ENCODE peak calls at places on chromosome 3, in nine cellular contexts. J is brain microvascular endothelial cell, D is neural progenitor cell, Z is IMR-90, H is tibial artery, Q is psoas muscle, A is adrenal gland, T is GM12878, L is right cardiac atrium. I is an unnamed sample.

GRCh38 chr3:188523291-188523690 is 369.3 kb downstream of the LPP start:
- DNase-seq in J (no peak), D (no peak), Z (no peak), H (no peak), Q (no peak), A (no peak), T (no peak), L (no peak), I (no peak)

GRCh38 chr3:123778991-123779622 is 105.0 kb downstream of the MYLK start:
- DNase-seq in J (no peak), D (no peak), Z (no peak), H (peak; percentile 77), Q (no peak), A (no peak), T (no peak), L (no peak), I (no peak)

GRCh38 chr3:33881181-33882064 is 83.0 kb downstream of the PDCD6IP start:
- DNase-seq in J (no peak), D (no peak), Z (no peak), H (no peak), Q (no peak), A (no peak), T (no peak), L (no peak), I (no peak)

GRCh38 chr3:126476166-126476975 is 680 bp upstream of the ZXDC start:
- DNase-seq in J (peak; percentile 9), D (no peak), Z (peak; percentile 25), H (peak; percentile 86), Q (peak; percentile 85), A (no peak), T (no peak), L (peak; percentile 86), I (no peak)

GRCh38 chr3:31893174-31893573 is 87.9 kb downstream of the OSBPL10 start:
- DNase-seq in J (no peak), D (no peak), Z (peak; percentile 12), H (no peak), Q (no peak), A (no peak), T (no peak), L (no peak), I (no peak)

GRCh38 chr3:176041812-176042211 is 1155.5 kb downstream of the TBL1XR1 start:
- DNase-seq in J (peak; percentile 20), D (no peak), Z (peak; percentile 56), H (no peak), Q (no peak), A (no peak), T (no peak), L (no peak), I (no peak)

GRCh38 chr3:183506674-183507290 is 48.7 kb downstream of the KLHL6 start:
- DNase-seq in J (no peak), D (no peak), Z (no peak), H (no peak), Q (no peak), A (no peak), T (no peak), L (no peak), I (no peak)

GRCh38 chr3:126654571-126655393 is at the start of gene TXNRD3:
- DNase-seq in J (peak; percentile 36), D (peak; percentile 77), Z (peak; percentile 49), H (peak; percentile 88), Q (peak; percentile 89), A (peak; percentile 91), T (no peak), L (peak; percentile 95), I (peak; percentile 45)

GRCh38 chr3:29932662-29933316 is 651.9 kb downstream of the RBMS3 start:
- DNase-seq in J (no peak), D (no peak), Z (no peak), H (no peak), Q (no peak), A (no peak), T (no peak), L (no peak), I (no peak)

DNA sequence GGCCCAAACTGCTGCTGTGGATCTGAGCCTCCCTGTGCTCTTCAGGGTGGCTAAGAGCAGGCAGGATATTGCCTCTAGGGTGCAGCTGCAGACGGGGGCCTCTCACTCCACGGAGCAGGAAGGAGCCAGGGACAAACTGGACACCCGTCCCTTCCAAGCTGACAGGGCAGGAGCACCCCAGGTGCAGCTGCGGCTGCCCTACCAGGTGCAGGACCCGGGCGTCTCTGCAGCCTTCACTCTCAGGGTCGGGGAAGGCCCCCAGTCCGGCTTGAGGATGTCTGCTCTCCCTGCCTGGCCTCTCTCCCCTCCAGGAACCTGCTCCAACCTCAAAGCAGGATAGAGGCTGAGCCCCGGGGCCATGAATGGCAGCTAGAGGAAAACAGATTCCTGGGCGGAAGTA is 1554.9 kb upstream of the CADM2 start:
- DNase-seq in J (no peak), D (no peak), Z (no peak), H (no peak), Q (no peak), A (no peak), T (no peak), L (no peak), I (no peak)
- H3K4me3 ChIP-seq in J (no peak overlapping the region), D (no peak overlapping the region), Z (no peak overlapping the region), H (no peak overlapping the region), Q (no peak overlapping the region), A (no peak overlapping the region), T (no peak overlapping the region), L (no peak overlapping the region), I (no peak overlapping the region)

GRCh38 chr3:112338021-112338726 is 5.2 kb downstream of the CD200 start:
- DNase-seq in J (no peak), D (no peak), Z (no peak), H (no peak), Q (no peak), A (no peak), T (no peak), L (no peak), I (no peak)

GRCh38 chr3:112334709-112335108 is 1.8 kb downstream of the CD200 start:
- DNase-seq in J (no peak), D (no peak), Z (no peak), H (no peak), Q (no peak), A (no peak), T (no peak), L (no peak), I (no peak)

GRCh38 chr3:112333386-112334334 is 704 bp downstream of the CD200 start:
- DNase-seq in J (no peak), D (peak; percentile 60), Z (no peak), H (peak; percentile 66), Q (no peak), A (no peak), T (no peak), L (peak; percentile 61), I (no peak)

GRCh38 chr3:112327371-112327951 is 5.5 kb upstream of the CD200 start:
- DNase-seq in J (peak; percentile 54), D (peak; percentile 37), Z (peak; percentile 68), H (no peak), Q (no peak), A (no peak), T (peak; percentile 79), L (no peak), I (no peak)

DNA sequence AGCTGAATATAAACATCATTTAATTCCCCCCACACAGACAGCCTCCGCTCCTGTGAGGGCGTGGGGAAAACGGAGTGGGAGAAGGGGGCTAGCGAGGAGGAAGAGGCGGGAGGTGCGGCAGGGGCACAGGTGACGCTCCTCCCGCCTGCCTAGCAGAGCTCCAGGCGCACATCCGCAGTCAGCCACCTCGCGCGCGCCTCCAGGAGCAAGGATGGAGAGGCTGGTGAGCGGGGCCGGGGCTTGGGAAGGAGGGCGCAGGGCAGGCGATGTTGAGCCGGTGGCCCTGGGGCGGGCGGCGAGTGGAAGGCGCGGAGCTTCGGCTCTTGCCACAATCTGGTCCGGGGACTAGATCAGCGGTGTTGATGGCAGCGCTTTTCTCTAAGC is at the start of gene CD200:
- DNase-seq in J (peak; percentile 26), D (peak; percentile 81), Z (peak; percentile 16), H (peak; percentile 84), Q (peak; percentile 60), A (peak; percentile 45), T (no peak), L (peak; percentile 87), I (no peak)
- H3K27ac ChIP-seq in J (peak within 1 kb of the TSS; percentile 36), D (peak within 1 kb of the TSS; percentile 88), Z (peak within 1 kb of the TSS; percentile 15), H (peak within 1 kb of the TSS; percentile 86), Q (peak within 1 kb of the TSS; percentile 39), A (peak within 1 kb of the TSS; percentile 80), T (peak within 1 kb of the TSS; percentile 74), L (peak within 1 kb of the TSS; percentile 71), I (no peak within 1 kb of the TSS)

DNA sequence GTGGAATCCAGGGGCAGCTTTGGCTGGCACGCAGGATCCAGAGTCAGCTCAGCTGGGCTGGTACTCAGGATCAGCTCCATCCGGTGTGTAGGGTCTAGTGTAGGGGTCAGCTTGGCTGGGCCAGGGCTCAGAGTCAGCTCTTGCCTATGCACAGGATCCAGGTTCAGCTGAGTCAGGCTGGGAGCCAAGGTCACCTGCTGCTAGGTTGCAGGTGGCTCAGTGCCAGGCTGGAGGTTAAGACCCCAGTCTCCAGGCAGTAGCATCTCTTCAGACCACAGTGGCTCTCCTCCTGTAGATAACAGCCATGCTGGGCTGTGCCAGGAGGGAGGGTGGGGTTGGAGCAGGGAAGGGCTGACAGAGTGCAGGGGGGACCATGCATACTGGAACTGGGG is 1.8 kb downstream of the HYAL3 start:
- DNase-seq in J (no peak), D (peak; percentile 1), Z (no peak), H (no peak), Q (no peak), A (no peak), T (no peak), L (no peak), I (no peak)
- H3K4me3 ChIP-seq in J (no peak overlapping the region), D (no peak overlapping the region), Z (no peak overlapping the region), H (no peak overlapping the region), Q (no peak overlapping the region), A (no peak overlapping the region), T (no peak overlapping the region), L (no peak overlapping the region), I (no peak overlapping the region)

GRCh38 chr3:25038907-25039306 is 389.2 kb upstream of the RARB start:
- DNase-seq in J (no peak), D (no peak), Z (no peak), H (no peak), Q (no peak), A (no peak), T (no peak), L (no peak), I (no peak)
- H3K27ac ChIP-seq in J (peak overlapping the region; percentile 43), D (no peak overlapping the region), Z (no peak overlapping the region), H (peak overlapping the region; percentile 44), Q (no peak overlapping the region), A (no peak overlapping the region), T (no peak overlapping the region), L (no peak overlapping the region), I (no peak overlapping the region)

DNA sequence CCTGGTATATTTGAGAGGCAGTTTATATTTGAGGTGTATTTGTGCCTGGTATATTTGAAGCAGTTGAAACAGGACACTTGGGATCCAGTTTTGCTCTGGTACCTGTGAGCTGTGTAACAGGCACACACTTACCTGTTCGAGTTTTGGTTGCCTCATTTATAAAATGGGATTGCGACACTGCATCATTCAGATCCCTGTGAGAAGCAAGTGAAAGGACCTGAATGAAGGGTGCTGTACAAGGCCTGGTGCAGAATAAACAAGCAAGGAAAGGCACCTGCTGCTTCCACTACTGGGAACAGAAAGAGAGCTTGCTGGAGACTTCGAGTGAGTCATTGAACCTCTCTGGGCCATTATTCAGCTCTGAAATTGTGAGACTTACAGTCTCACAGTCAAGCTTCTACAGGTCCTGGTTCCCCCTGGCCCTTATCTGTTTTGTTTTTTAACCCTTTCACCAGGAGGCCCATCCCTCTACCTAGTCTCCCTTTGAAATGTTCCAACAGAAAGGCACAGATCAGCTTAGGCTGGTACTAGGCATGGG is 11.5 kb downstream of the FETUB start:
- DNase-seq in J (no peak), D (no peak), Z (no peak), H (no peak), Q (no peak), A (no peak), T (no peak), L (no peak), I (no peak)
- H3K4me3 ChIP-seq in J (no peak overlapping the region), D (no peak overlapping the region), Z (no peak overlapping the region), H (no peak overlapping the region), Q (no peak overlapping the region), A (no peak overlapping the region), T (no peak overlapping the region), L (no peak overlapping the region), I (no peak overlapping the region)

GRCh38 chr3:107068980-107069379 is 308.3 kb upstream of the CCDC54 start:
- DNase-seq in J (peak; percentile 73), D (no peak), Z (peak; percentile 83), H (no peak), Q (no peak), A (no peak), T (no peak), L (no peak), I (no peak)
- H3K27ac ChIP-seq in J (no peak overlapping the region), D (no peak overlapping the region), Z (no peak overlapping the region), H (no peak overlapping the region), Q (no peak overlapping the region), A (no peak overlapping the region), T (no peak overlapping the region), L (no peak overlapping the region), I (no peak overlapping the region)